ENCODE peak calls at places on chromosome X, in nine cellular contexts. P, Z, C, F, I, Q, S, R and H are unnamed samples.

GRCh38 chrX:149510386-149510785 is 5.3 kb upstream of the IDS start:
- DNase-seq in S (no peak), F (no peak), Q (no peak), I (no peak), C (no peak), Z (peak), P (no peak), R (no peak), H (peak)

GRCh38 chrX:139559383-139560042 is 29.0 kb downstream of the F9 start:
- DNase-seq in C (peak), S (peak), P (no peak), F (peak), R (no peak), Z (peak), I (peak), Q (no peak), H (peak)

GRCh38 chrX:109954955-109955354 is 48.0 kb upstream of the TMEM164 start:
- DNase-seq in Z (no peak), P (no peak), S (no peak), F (no peak), Q (no peak), I (no peak), R (no peak), C (no peak), H (no peak)

GRCh38 chrX:791479-792034 is 161.0 kb downstream of the SHOX start:
- DNase-seq in I (no peak), S (no peak), R (no peak), Q (no peak), Z (no peak), P (no peak), C (no peak), F (no peak), H (no peak)

GRCh38 chrX:154458954-154459829 is 1.1 kb downstream of the PLXNA3 start:
- DNase-seq in P (no peak), I (no peak), C (peak), R (no peak), F (no peak), Z (peak), Q (no peak), S (peak), H (peak)

GRCh38 chrX:2371026-2371778 is 129.6 kb downstream of the DHRSX start:
- DNase-seq in S (no peak), F (no peak), P (no peak), R (no peak), C (no peak), I (no peak), Q (no peak), Z (no peak), H (no peak)

GRCh38 chrX:21408324-21408723 is 34.1 kb downstream of the CNKSR2 start:
- DNase-seq in C (no peak), Z (no peak), S (no peak), I (no peak), F (no peak), Q (no peak), P (no peak), R (no peak), H (no peak)

GRCh38 chrX:97763391-97763790 is 879.7 kb downstream of the RPA4 start:
- DNase-seq in C (no peak), I (no peak), F (no peak), S (no peak), R (no peak), Z (no peak), Q (no peak), P (no peak), H (no peak)

GRCh38 chrX:71619193-71619592 is 882 bp upstream of the CXCR3 start:
- DNase-seq in P (no peak), S (peak), Z (no peak), C (no peak), F (no peak), Q (no peak), R (peak), I (no peak), H (no peak)